ENCODE peak calls at places on chromosomes 5 and 9, in five cellular contexts. K, H, R, B and W are unnamed samples. For H3K4me1, the result is how much of the 10 kb centered on the place peaks cover.

GRCh38 chr9:114051281-114051680 is 26.8 kb downstream of the AMBP start:
- DNase-seq in K (no peak), H (peak), R (no peak), B (no peak), W (no peak)

GRCh38 chr5:77486344-77486962 is 5.7 kb downstream of the WDR41 start:
- DNase-seq in K (no peak), H (no peak), R (no peak), B (no peak), W (no peak)

GRCh38 chr5:31531543-31531887 is 378 bp downstream of the DROSHA start:
- DNase-seq in K (peak), H (peak), R (no peak), B (peak), W (no peak)

GRCh38 chr5:134948929-134949328 is 18.8 kb upstream of the CATSPER3 start:
- DNase-seq in K (no peak), H (peak), R (no peak), B (no peak), W (peak)

GRCh38 chr5:56481998-56482698 is 249.0 kb upstream of the ANKRD55 start:
- DNase-seq in K (no peak), H (no peak), R (no peak), B (peak), W (no peak)

GRCh38 chr9:126692759-126693427 is 79.2 kb downstream of the LMX1B start:
- DNase-seq in K (no peak), H (peak), R (no peak), B (no peak), W (no peak)

GRCh38 chr9:121498487-121499176 is 1.0 kb downstream of the GGTA1 start:
- DNase-seq in K (peak), H (peak), R (no peak), B (peak), W (no peak)

GRCh38 chr5:179588166-179588565 is 35.3 kb downstream of the HNRNPH1 start:
- DNase-seq in K (no peak), H (no peak), R (no peak), B (no peak), W (no peak)

GRCh38 chr9:129398101-129398795 is 220.2 kb upstream of the IER5L start:
- DNase-seq in K (no peak), H (peak), R (no peak), B (peak), W (no peak)

DNA sequence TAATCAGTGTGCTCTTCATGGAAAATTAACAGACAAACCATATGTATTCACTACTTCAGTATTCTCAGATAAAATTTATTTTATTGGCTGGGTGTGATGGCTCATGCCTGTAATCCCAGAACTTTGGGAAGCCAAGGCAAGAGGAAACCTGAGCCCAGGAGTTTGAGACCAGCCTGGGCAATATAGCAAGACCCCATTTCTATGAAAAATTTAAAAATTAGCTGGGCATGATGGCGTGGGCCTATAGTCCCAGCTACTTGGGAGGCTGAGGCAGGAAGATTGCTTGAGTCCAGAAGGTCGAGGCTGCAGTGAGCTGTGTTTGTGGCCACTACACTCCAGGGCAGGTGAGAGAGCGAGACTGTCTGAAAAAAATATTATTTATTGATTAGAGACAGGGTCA is 23.4 kb upstream of the CREBRF start:
- DNase-seq in K (no peak), H (no peak), R (no peak), B (no peak), W (no peak)
- H3K4me1 ChIP-seq in K (under half), H (under half), R (under half), B (under half), W (under half)

GRCh38 chr5:90555666-90556065 is 2.9 kb upstream of the ADGRV1 start:
- DNase-seq in K (no peak), H (no peak), R (no peak), B (no peak), W (no peak)

GRCh38 chr5:90557391-90557790 is 1.2 kb upstream of the ADGRV1 start:
- DNase-seq in K (no peak), H (no peak), R (no peak), B (no peak), W (no peak)

GRCh38 chr5:90557871-90558270 is 726 bp upstream of the ADGRV1 start:
- DNase-seq in K (no peak), H (no peak), R (no peak), B (no peak), W (no peak)

GRCh38 chr5:90560771-90561170 is 2.2 kb downstream of the ADGRV1 start:
- DNase-seq in K (no peak), H (no peak), R (no peak), B (no peak), W (no peak)

GRCh38 chr5:90558344-90559192 is at the start of gene ADGRV1:
- DNase-seq in K (peak), H (peak), R (no peak), B (peak), W (no peak)
- TF ChIP-seq EP300 in K (no peak), H (no peak), R (no peak), B (no peak), W (no peak)

DNA sequence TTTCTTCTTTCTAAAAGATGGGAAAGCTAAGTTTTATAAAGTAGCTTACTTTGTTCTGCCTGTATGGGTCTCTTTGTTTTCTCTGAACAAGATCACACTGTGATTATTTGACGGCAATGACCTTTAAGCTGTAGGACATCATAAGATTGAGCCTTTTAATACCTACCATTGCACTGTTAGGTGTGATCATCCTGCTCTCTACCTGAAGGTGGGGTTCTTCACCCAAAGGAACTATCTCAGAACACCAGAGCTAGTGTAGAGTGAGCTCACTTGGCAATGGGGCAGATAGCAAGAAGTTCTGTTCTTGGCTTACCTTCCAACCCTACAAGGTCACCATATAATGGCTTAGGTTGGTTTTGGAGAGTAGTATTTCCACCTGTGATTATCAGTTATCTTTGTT is 200.2 kb downstream of the SPATA31D1 start:
- DNase-seq in K (no peak), H (no peak), R (no peak), B (no peak), W (no peak)
- H3K27ac ChIP-seq in K (no peak), H (no peak), R (no peak), B (no peak), W (no peak)

GRCh38 chr5:133265720-133266575 is 214.1 kb downstream of the HSPA4 start:
- DNase-seq in K (no peak), H (no peak), R (no peak), B (no peak), W (no peak)
- H3K4me1 ChIP-seq in K (under half), H (under half), R (under half), B (under half), W (under half)